ENCODE peak calls at places on chromosomes 6 and 20, in five cellular contexts. V, C, X, W and U are unnamed samples.

GRCh38 chr20:18698735-18699380 is 111.0 kb downstream of the DTD1 start:
- DNase-seq in C (no peak), X (no peak), W (no peak), V (no peak), U (no peak)

GRCh38 chr6:170129691-170130171 is 161.1 kb downstream of the DLL1 start:
- DNase-seq in C (peak), V (no peak), X (no peak), W (peak), U (peak)

GRCh38 chr6:27672113-27672799 is 199.4 kb upstream of the ZNF184 start:
- DNase-seq in V (peak), X (no peak), W (peak), C (no peak), U (no peak)

GRCh38 chr20:35002426-35003210 is 47.0 kb downstream of the MYH7B start:
- DNase-seq in V (no peak), C (peak), X (no peak), W (no peak), U (no peak)

GRCh38 chr20:39871013-39871412 is 818.0 kb downstream of the MAFB start:
- DNase-seq in X (no peak), W (no peak), V (no peak), C (no peak), U (no peak)

GRCh38 chr6:53805016-53805415 is 10.2 kb downstream of the LRRC1 start:
- DNase-seq in C (no peak), W (no peak), X (no peak), V (no peak), U (no peak)

GRCh38 chr6:157659536-157660271 is 163.3 kb upstream of the SNX9 start:
- DNase-seq in C (no peak), X (no peak), W (no peak), V (no peak), U (no peak)

GRCh38 chr6:170553686-170554085 is 483 bp upstream of the TBP start:
- DNase-seq in V (no peak), W (peak), C (no peak), X (no peak), U (no peak)

GRCh38 chr6:24935753-24936152 is at the start of gene RIPOR2:
- DNase-seq in C (peak), V (peak), X (peak), W (no peak), U (no peak)
- TF ChIP-seq CTCF in C (no peak), V (peak), X (no peak), W (peak), U (peak)

GRCh38 chr20:56249244-56249955 is 868 bp downstream of the MC3R start:
- DNase-seq in X (no peak), C (no peak), V (no peak), W (peak), U (no peak)
- TF ChIP-seq CTCF in X (no peak), C (peak), V (no peak), W (no peak), U (peak)

GRCh38 chr6:83998021-83998584 is 35.5 kb upstream of the MRAP2 start:
- DNase-seq in X (no peak), V (no peak), C (no peak), W (no peak), U (no peak)
- TF ChIP-seq CTCF in X (no peak), V (no peak), C (no peak), W (no peak), U (no peak)

DNA sequence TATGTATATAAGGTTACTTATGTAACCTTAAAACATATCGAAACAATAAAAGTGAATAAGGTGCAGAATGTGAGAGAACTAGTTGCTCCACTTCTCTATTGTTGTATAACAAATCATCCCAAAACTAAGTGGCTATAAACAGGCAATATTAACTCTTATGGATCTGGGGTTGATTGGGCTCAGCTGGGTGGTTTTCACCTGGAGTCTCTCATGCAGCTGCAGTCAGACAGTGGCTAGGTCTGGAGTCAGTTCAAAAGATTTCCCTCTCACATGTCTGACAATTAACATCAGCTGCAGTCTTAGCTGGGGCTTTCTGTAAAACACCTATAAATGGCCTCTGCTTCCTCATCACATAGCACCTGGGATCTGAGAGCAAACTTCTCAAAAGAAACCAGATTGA is 288.4 kb upstream of the SASH1 start:
- DNase-seq in C (no peak), X (no peak), V (no peak), W (no peak), U (no peak)
- TF ChIP-seq CTCF in C (no peak), X (no peak), V (no peak), W (no peak), U (no peak)

GRCh38 chr6:24494726-24495515 is at the start of gene ALDH5A1:
- DNase-seq in C (peak), X (peak), W (peak), V (peak), U (peak)
- TF ChIP-seq CTCF in C (no peak), X (peak), W (peak), V (peak), U (peak)

GRCh38 chr20:20407891-20408805 is 40.2 kb downstream of the INSM1 start:
- DNase-seq in V (no peak), W (peak), X (no peak), C (no peak), U (no peak)
- TF ChIP-seq CTCF in V (no peak), W (peak), X (no peak), C (peak), U (peak)